ENCODE peak calls at places on chromosomes 12 and 14, in five cellular contexts. B is foreskin fibroblast, K is tibial artery, U is fibroblast of pulmonary artery, Q is AG10803. Y is an unnamed sample.

GRCh38 chr12:124695861-124696260 is 128.4 kb upstream of the NCOR2 start:
- DNase-seq in B (no peak), K (no peak), U (peak; percentile 33), Q (no peak), Y (no peak)

GRCh38 chr12:113092478-113093408 is 36.2 kb downstream of the DTX1 start:
- DNase-seq in B (no peak), K (no peak), U (no peak), Q (no peak), Y (no peak)

GRCh38 chr12:19220861-19221466 is 91.4 kb downstream of the PLEKHA5 start:
- DNase-seq in B (peak; percentile 77), K (no peak), U (peak; percentile 72), Q (peak; percentile 87), Y (no peak)

GRCh38 chr12:107622005-107622404 is 63.6 kb upstream of the PWP1 start:
- DNase-seq in B (no peak), K (no peak), U (peak; percentile 11), Q (peak; percentile 6), Y (no peak)

GRCh38 chr14:90388437-90388836 is 8.4 kb upstream of the CALM1 start:
- DNase-seq in B (peak; percentile 87), K (no peak), U (peak; percentile 75), Q (peak; percentile 73), Y (no peak)

GRCh38 chr12:71046215-71046614 is 111.6 kb downstream of the TSPAN8 start:
- DNase-seq in B (peak; percentile 94), K (no peak), U (peak; percentile 77), Q (peak; percentile 36), Y (no peak)

GRCh38 chr14:69694730-69695663 is 71.9 kb upstream of the SRSF5 start:
- DNase-seq in B (no peak), K (no peak), U (peak; percentile 77), Q (peak; percentile 21), Y (no peak)

GRCh38 chr12:57754411-57755193 is at the start of gene MARCHF9:
- DNase-seq in B (peak; percentile 50), K (no peak), U (no peak), Q (no peak), Y (peak; percentile 90)

GRCh38 chr14:32601908-32602307 is 272.8 kb downstream of the AKAP6 start:
- DNase-seq in B (peak; percentile 67), K (no peak), U (peak; percentile 31), Q (peak; percentile 70), Y (no peak)

GRCh38 chr12:116053479-116054195 is 223.9 kb downstream of the MED13L start:
- DNase-seq in B (peak; percentile 89), K (peak; percentile 78), U (peak; percentile 98), Q (peak; percentile 93), Y (no peak)

GRCh38 chr12:104458645-104459555 is 2.2 kb downstream of the CHST11 start:
- DNase-seq in B (peak; percentile 50), K (peak; percentile 39), U (peak; percentile 38), Q (peak; percentile 40), Y (peak; percentile 26)
- TF ChIP-seq CTCF in B (no peak), K (no peak), U (no peak), Q (no peak), Y (no peak)

GRCh38 chr12:40917561-40917960 is 225.3 kb downstream of the CNTN1 start:
- DNase-seq in B (no peak), K (no peak), U (no peak), Q (no peak), Y (no peak)

DNA sequence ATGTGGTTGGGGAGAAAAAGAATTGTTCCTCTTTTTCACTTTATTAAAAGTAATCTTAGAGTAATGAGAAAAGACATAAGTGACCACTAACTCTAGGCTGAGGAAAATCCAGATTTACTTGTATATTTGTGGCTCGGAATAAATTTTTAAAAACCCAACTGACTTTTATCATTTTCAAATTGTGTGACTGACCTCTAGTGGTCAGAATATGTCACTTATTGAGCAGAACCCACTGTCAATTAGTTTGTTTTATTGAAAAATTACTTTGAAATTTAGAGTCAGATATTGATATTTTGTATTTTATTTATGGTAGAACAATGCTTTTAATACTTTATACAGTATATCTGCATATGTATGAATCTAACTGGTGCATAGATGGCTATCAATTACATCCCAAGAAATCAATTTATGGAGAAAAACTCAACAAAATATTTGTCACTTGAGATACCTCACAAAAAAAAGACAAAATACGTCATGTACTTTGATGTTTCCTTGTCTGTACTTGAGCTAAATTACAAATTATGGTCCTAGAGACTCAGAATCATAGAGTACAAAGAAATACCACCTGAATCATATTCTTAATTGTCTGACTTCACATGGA is 229.4 kb downstream of the CNTN1 start:
- DNase-seq in B (peak; percentile 45), K (no peak), U (peak; percentile 36), Q (peak; percentile 29), Y (no peak)
- TF ChIP-seq CTCF in B (peak; percentile 39), K (peak; percentile 53), U (peak; percentile 54), Q (peak; percentile 65), Y (peak; percentile 38)

DNA sequence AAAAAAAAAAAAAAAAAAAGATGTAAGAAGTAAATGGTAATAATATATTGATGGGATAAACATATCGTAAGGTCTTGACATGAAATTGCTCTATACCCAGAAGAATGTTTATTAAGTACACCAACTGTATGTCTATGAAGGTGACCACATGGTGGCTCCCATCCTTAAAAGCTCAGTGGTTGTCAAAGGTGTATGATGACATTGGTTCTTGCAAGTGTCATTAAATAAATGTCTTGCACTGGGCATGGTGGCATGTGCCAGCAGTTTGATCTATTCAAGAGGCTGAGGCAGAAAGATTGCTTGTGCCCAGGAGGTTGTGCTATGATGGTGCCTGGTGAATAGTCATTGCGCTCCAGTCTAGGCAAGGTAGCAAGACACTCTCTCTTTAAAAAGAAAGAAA is 10.4 kb downstream of the CCT2 start:
- DNase-seq in B (no peak), K (no peak), U (no peak), Q (no peak), Y (no peak)
- TF ChIP-seq CTCF in B (no peak), K (no peak), U (peak; percentile 0), Q (no peak), Y (no peak)

DNA sequence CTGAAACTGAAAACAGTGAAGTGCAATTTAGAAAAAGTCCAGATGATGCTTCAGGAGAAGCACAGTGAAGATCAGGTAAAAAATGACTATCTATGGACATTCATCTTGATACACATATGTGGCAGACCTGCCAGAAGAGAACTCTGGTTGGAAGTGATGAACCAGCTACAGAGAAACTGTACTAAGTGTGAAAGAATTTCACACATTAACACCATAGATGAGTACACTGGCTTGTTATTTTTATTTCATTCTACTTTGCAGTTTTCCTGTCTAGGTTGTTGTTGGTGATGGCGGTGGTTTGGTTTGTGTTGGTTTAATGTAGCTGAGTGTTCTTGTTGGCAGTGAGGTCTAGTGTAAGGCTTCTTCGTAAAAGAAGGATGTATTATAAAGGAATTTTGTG is 174.6 kb downstream of the ESR2 start:
- DNase-seq in B (no peak), K (no peak), U (no peak), Q (no peak), Y (no peak)
- TF ChIP-seq CTCF in B (no peak), K (no peak), U (no peak), Q (no peak), Y (no peak)

GRCh38 chr14:105944632-105945610 is 418.5 kb downstream of the TMEM121 start:
- DNase-seq in B (no peak), K (no peak), U (no peak), Q (no peak), Y (peak; percentile 51)
- TF ChIP-seq CTCF in B (no peak), K (peak; percentile 74), U (no peak), Q (no peak), Y (peak; percentile 88)

DNA sequence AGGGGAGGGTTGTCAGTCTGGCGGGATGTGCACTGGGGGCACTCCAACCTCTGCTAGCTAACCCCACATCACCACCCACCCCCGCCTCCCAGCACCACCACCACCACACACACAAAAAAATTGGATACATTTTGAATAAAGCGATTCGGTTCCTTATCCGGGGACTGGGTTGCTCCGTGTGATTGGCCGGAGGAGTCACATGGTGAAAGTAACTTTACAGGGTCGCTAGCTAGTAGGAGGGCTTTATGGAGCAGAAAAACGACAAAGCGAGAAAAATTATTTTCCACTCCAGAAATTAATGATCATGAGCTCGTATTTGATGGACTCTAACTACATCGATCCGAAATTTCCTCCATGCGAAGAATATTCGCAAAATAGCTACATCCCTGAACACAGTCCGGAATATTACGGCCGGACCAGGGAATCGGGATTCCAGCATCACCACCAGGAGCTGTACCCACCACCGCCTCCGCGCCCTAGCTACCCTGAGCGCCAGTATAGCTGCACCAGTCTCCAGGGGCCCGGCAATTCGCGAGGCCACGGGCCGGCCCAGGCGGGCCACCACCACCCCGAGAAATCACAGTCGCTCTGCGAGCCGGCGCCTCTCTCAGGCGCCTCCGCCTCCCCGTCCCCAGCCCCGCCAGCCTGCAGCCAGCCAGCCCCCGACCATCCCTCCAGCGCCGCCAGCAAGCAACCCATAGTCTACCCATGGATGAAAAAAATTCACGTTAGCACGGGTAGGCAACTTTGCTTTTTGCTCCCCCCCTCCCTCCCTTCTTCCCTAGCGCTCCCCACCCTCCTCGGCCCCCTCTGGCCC is at the start of gene HOXC4:
- DNase-seq in B (peak; percentile 57), K (no peak), U (peak; percentile 35), Q (no peak), Y (no peak)
- TF ChIP-seq CTCF in B (no peak), K (no peak), U (no peak), Q (no peak), Y (no peak)

GRCh38 chr14:103105580-103106168 is 11.1 kb downstream of the EXOC3L4 start:
- DNase-seq in B (peak; percentile 23), K (no peak), U (no peak), Q (no peak), Y (no peak)
- TF ChIP-seq CTCF in B (no peak), K (no peak), U (no peak), Q (no peak), Y (no peak)

DNA sequence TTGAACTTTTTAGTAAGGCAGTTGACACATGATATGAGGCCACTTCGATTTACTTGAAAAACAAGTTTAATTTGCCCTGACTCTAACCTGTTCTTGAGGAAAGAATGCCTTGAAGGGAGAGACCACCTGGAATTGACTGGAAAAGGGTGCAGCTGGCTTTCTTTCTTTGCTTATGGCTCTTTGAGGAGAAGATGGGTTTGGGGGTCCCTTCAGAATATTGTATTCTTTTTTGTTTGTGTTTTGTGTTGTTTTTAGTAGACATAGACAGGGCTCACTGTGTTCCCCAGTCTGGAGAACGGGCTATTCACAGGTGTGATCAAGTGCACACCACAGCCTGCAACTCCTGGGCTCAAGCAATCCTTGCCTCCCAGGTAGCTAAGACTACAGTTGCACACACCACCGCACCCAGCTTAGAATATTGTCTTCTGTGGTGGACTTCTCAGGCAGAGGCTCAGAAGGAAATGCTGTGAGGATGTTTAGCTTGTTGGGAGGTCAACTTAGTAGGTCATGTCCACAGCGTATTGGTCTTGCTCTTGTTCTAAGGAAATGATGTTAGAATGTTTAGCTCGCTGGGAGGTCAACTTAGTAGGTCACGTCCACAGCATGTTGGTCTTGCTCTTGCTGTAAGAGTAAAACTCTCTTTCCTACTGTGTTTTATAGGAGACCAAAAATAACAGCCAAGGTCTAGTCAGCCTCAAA is 1.5 kb upstream of the NRL start:
- DNase-seq in B (no peak), K (no peak), U (no peak), Q (no peak), Y (no peak)
- TF ChIP-seq CTCF in B (no peak), K (no peak), U (no peak), Q (no peak), Y (no peak)

GRCh38 chr12:29073631-29074239 is 75.3 kb upstream of the FAR2 start:
- DNase-seq in B (peak; percentile 78), K (no peak), U (peak; percentile 71), Q (peak; percentile 48), Y (peak; percentile 1)
- TF ChIP-seq CTCF in B (peak; percentile 63), K (peak; percentile 41), U (peak; percentile 71), Q (peak; percentile 76), Y (peak; percentile 84)